ENCODE peak calls at places on chromosome 5, in seven cellular contexts. Q, R, C, G, H, D and F are unnamed samples.

GRCh38 chr5:124645396-124645795 is 101.0 kb downstream of the ZNF608 start:
- DNase-seq in H (peak), G (no peak), C (no peak), Q (no peak), D (no peak), R (no peak), F (no peak)

GRCh38 chr5:55454282-55454681 is 80.5 kb downstream of the PLPP1 start:
- DNase-seq in R (no peak), C (no peak), G (no peak), H (peak), D (no peak), Q (no peak), F (no peak)

GRCh38 chr5:137636846-137637515 is 98.9 kb downstream of the KLHL3 start:
- DNase-seq in H (no peak), C (no peak), Q (no peak), D (no peak), R (no peak), G (no peak), F (no peak)

GRCh38 chr5:150670275-150670960 is 9.4 kb downstream of the MYOZ3 start:
- DNase-seq in H (no peak), R (no peak), C (no peak), G (no peak), D (no peak), Q (no peak), F (no peak)

GRCh38 chr5:180007582-180007981 is 64.0 kb downstream of the RNF130 start:
- DNase-seq in R (no peak), C (peak), D (no peak), Q (no peak), G (no peak), H (no peak), F (no peak)

GRCh38 chr5:72234265-72234700 is 85.8 kb downstream of the MRPS27 start:
- DNase-seq in R (peak), C (no peak), H (peak), G (no peak), Q (no peak), D (peak), F (peak)

GRCh38 chr5:1888541-1889251 is 6.0 kb upstream of the IRX4 start:
- DNase-seq in D (no peak), H (no peak), R (peak), Q (no peak), G (no peak), C (no peak), F (no peak)

GRCh38 chr5:94389515-94389899 is 228.9 kb downstream of the KIAA0825 start:
- DNase-seq in C (no peak), Q (no peak), G (no peak), H (no peak), R (no peak), D (no peak), F (no peak)

GRCh38 chr5:143002459-143003327 is 232.5 kb downstream of the ARHGAP26 start:
- DNase-seq in D (peak), Q (no peak), G (no peak), H (peak), R (peak), C (peak), F (peak)

GRCh38 chr5:72878854-72879253 is 62.4 kb downstream of the TNPO1 start:
- DNase-seq in R (no peak), Q (no peak), D (no peak), H (no peak), G (no peak), C (peak), F (no peak)

GRCh38 chr5:90406466-90406865 is 3.1 kb downstream of the CETN3 start:
- DNase-seq in Q (no peak), C (no peak), G (no peak), R (peak), D (peak), H (no peak), F (no peak)

GRCh38 chr5:178279723-178280438 is 47.3 kb upstream of the PHYKPL start:
- DNase-seq in H (peak), G (peak), C (no peak), R (peak), Q (peak), D (peak), F (peak)

GRCh38 chr5:4294878-4295277 is 699.2 kb downstream of the IRX1 start:
- DNase-seq in Q (no peak), C (no peak), G (no peak), D (no peak), R (no peak), H (no peak), F (no peak)

GRCh38 chr5:97224112-97224750 is 41.2 kb upstream of the RIOK2 start:
- DNase-seq in D (peak), G (no peak), H (peak), R (no peak), Q (no peak), C (no peak), F (no peak)

GRCh38 chr5:58451732-58452565 is 7.9 kb downstream of the PLK2 start:
- DNase-seq in D (no peak), C (no peak), R (peak), H (no peak), G (no peak), Q (no peak), F (no peak)

GRCh38 chr5:124162782-124163532 is 583.5 kb downstream of the ZNF608 start:
- DNase-seq in D (peak), R (peak), H (peak), Q (peak), G (no peak), C (peak), F (peak)

GRCh38 chr5:180639743-180640300 is 9.6 kb downstream of the FLT4 start:
- DNase-seq in C (no peak), D (no peak), R (no peak), Q (no peak), G (peak), H (no peak), F (no peak)

GRCh38 chr5:151180291-151180690 is 22.7 kb upstream of the ANXA6 start:
- DNase-seq in G (no peak), C (no peak), D (no peak), R (no peak), H (no peak), Q (no peak), F (no peak)

GRCh38 chr5:179268399-179268952 is 76.8 kb downstream of the ADAMTS2 start:
- DNase-seq in G (peak), R (no peak), C (no peak), H (no peak), D (no peak), Q (no peak), F (no peak)

GRCh38 chr5:145917288-145917687 is 19.1 kb upstream of the SH3RF2 start:
- DNase-seq in Q (no peak), C (no peak), H (no peak), D (no peak), G (no peak), R (no peak), F (no peak)

GRCh38 chr5:78633710-78634109 is 14.9 kb downstream of the LHFPL2 start:
- DNase-seq in G (no peak), Q (no peak), D (peak), R (no peak), H (peak), C (no peak), F (no peak)

GRCh38 chr5:134554319-134555222 is 29.1 kb downstream of the JADE2 start:
- DNase-seq in G (peak), Q (peak), R (no peak), D (peak), H (no peak), C (no peak), F (peak)

GRCh38 chr5:124986667-124987066 is 240.2 kb upstream of the ZNF608 start:
- DNase-seq in R (peak), Q (no peak), D (peak), H (no peak), G (no peak), C (no peak), F (peak)

GRCh38 chr5:180818942-180819341 is 16.3 kb upstream of the MGAT1 start:
- DNase-seq in C (no peak), H (no peak), G (no peak), R (no peak), Q (no peak), D (no peak), F (no peak)

GRCh38 chr5:167304834-167305469 is 986.5 kb upstream of the WWC1 start:
- DNase-seq in C (no peak), Q (no peak), H (no peak), R (no peak), D (no peak), G (no peak), F (no peak)

GRCh38 chr5:177487975-177488374 is 9.4 kb downstream of the PDLIM7 start:
- DNase-seq in Q (no peak), D (no peak), R (no peak), G (no peak), H (no peak), C (no peak), F (no peak)

GRCh38 chr5:127386557-127386956 is 96.0 kb downstream of the MEGF10 start:
- DNase-seq in G (no peak), C (no peak), H (peak), D (peak), Q (no peak), R (peak), F (no peak)

GRCh38 chr5:20649966-20650365 is 662.0 kb upstream of the CDH18 start:
- DNase-seq in C (no peak), R (no peak), G (no peak), Q (no peak), D (no peak), H (no peak), F (no peak)

GRCh38 chr5:96254980-96255681 is 177.9 kb downstream of the PCSK1 start:
- DNase-seq in Q (no peak), H (peak), C (no peak), R (peak), G (no peak), D (peak), F (peak)

GRCh38 chr5:79486116-79486515 is 27.8 kb downstream of the HOMER1 start:
- DNase-seq in Q (no peak), C (no peak), D (no peak), G (no peak), H (no peak), R (no peak), F (no peak)

GRCh38 chr5:136731241-136731885 is 366.0 kb upstream of the TRPC7 start:
- DNase-seq in G (no peak), R (no peak), C (no peak), Q (no peak), H (no peak), D (peak), F (no peak)

GRCh38 chr5:55604611-55605067 is 69.9 kb upstream of the PLPP1 start:
- DNase-seq in G (no peak), H (peak), D (peak), R (peak), Q (no peak), C (no peak), F (peak)

GRCh38 chr5:19496056-19496455 is 491.9 kb downstream of the CDH18 start:
- DNase-seq in Q (no peak), G (no peak), H (no peak), C (no peak), D (no peak), R (peak), F (no peak)

GRCh38 chr5:115703514-115703913 is 77.7 kb upstream of the TMED7 start:
- DNase-seq in D (no peak), Q (no peak), R (no peak), H (no peak), C (no peak), G (no peak), F (no peak)

GRCh38 chr5:105817416-105817815 is 1853.3 kb downstream of the EFNA5 start:
- DNase-seq in C (no peak), R (no peak), H (peak), Q (no peak), D (no peak), G (no peak), F (no peak)

GRCh38 chr5:97044057-97044456 is 98.4 kb downstream of the LIX1 start:
- DNase-seq in Q (no peak), R (peak), H (peak), C (no peak), G (no peak), D (peak), F (no peak)

GRCh38 chr5:155052532-155052931 is 39.0 kb downstream of the KIF4B start:
- DNase-seq in Q (no peak), R (no peak), H (no peak), G (no peak), D (no peak), C (no peak), F (no peak)

GRCh38 chr5:124783794-124784193 is 37.4 kb upstream of the ZNF608 start:
- DNase-seq in G (no peak), R (peak), D (peak), H (peak), Q (no peak), C (no peak), F (no peak)

GRCh38 chr5:55440188-55440646 is 94.5 kb downstream of the PLPP1 start:
- DNase-seq in H (peak), D (no peak), C (no peak), Q (no peak), R (peak), G (no peak), F (no peak)